ENCODE peak calls at places on chromosome 12, in eight cellular contexts. T, X, K, Z, R, D, L and Q are unnamed samples.

GRCh38 chr12:121314441-121314840 is 17.9 kb upstream of the CAMKK2 start:
- DNase-seq in T (no peak), X (no peak), K (no peak), Z (no peak), R (no peak), D (no peak), L (peak), Q (no peak)

GRCh38 chr12:95085612-95086011 is 12.2 kb upstream of the NR2C1 start:
- DNase-seq in T (no peak), X (no peak), K (no peak), Z (no peak), R (no peak), D (no peak), L (no peak), Q (no peak)

GRCh38 chr12:111150476-111150875 is 218.4 kb downstream of the PHETA1 start:
- DNase-seq in T (no peak), X (no peak), K (no peak), Z (no peak), R (no peak), D (no peak), L (no peak), Q (no peak)

GRCh38 chr12:87509233-87509820 is 519.9 kb downstream of the C12orf50 start:
- DNase-seq in T (no peak), X (no peak), K (no peak), Z (no peak), R (peak), D (no peak), L (no peak), Q (no peak)

GRCh38 chr12:95549392-95550084 is 1.7 kb downstream of the USP44 start:
- DNase-seq in T (no peak), X (no peak), K (no peak), Z (no peak), R (no peak), D (no peak), L (no peak), Q (no peak)

GRCh38 chr12:91722072-91722471 is 423.6 kb downstream of the BTG1 start:
- DNase-seq in T (no peak), X (no peak), K (no peak), Z (no peak), R (peak), D (no peak), L (no peak), Q (no peak)

GRCh38 chr12:80045594-80045993 is 53.7 kb upstream of the OTOGL start:
- DNase-seq in T (no peak), X (no peak), K (no peak), Z (no peak), R (peak), D (no peak), L (no peak), Q (no peak)

GRCh38 chr12:90729741-90730140 is 225.2 kb downstream of the CCER1 start:
- DNase-seq in T (no peak), X (no peak), K (no peak), Z (no peak), R (peak), D (no peak), L (peak), Q (no peak)

GRCh38 chr12:132117558-132117875 is 26.6 kb downstream of the DDX51 start:
- DNase-seq in T (no peak), X (no peak), K (no peak), Z (no peak), R (no peak), D (no peak), L (no peak), Q (peak)

GRCh38 chr12:114812858-114813761 is 129.1 kb upstream of the TBX3 start:
- DNase-seq in T (no peak), X (peak), K (peak), Z (no peak), R (peak), D (peak), L (no peak), Q (no peak)

GRCh38 chr12:68508536-68509050 is 102.1 kb upstream of the RAP1B start:
- DNase-seq in T (no peak), X (no peak), K (no peak), Z (no peak), R (no peak), D (no peak), L (no peak), Q (no peak)

GRCh38 chr12:79128956-79129355 is 264.4 kb downstream of the SYT1 start:
- DNase-seq in T (no peak), X (no peak), K (no peak), Z (no peak), R (no peak), D (no peak), L (no peak), Q (no peak)

GRCh38 chr12:93582351-93582750 is 9.9 kb downstream of the SOCS2 start:
- DNase-seq in T (no peak), X (no peak), K (no peak), Z (no peak), R (no peak), D (no peak), L (no peak), Q (no peak)

GRCh38 chr12:74747305-74747704 is 209.7 kb downstream of the ATXN7L3B start:
- DNase-seq in T (no peak), X (no peak), K (peak), Z (no peak), R (peak), D (no peak), L (no peak), Q (no peak)

GRCh38 chr12:122793685-122794106 is 19.3 kb downstream of the CCDC62 start:
- DNase-seq in T (no peak), X (peak), K (peak), Z (peak), R (peak), D (peak), L (no peak), Q (no peak)

GRCh38 chr12:50986961-50987737 is 34.8 kb downstream of the HIGD1C start:
- DNase-seq in T (peak), X (peak), K (no peak), Z (peak), R (peak), D (no peak), L (no peak), Q (no peak)

GRCh38 chr12:101563197-101563596 is 31.6 kb upstream of the MYBPC1 start:
- DNase-seq in T (no peak), X (no peak), K (no peak), Z (no peak), R (peak), D (no peak), L (no peak), Q (no peak)

GRCh38 chr12:80937391-80938238 is at the start of gene LIN7A:
- DNase-seq in T (peak), X (no peak), K (peak), Z (peak), R (no peak), D (peak), L (peak), Q (peak)

GRCh38 chr12:130838951-130839769 is at the start of gene STX2:
- DNase-seq in T (peak), X (peak), K (peak), Z (peak), R (peak), D (peak), L (peak), Q (peak)

GRCh38 chr12:43621262-43621661 is 69.3 kb upstream of the ADAMTS20 start:
- DNase-seq in T (no peak), X (no peak), K (no peak), Z (no peak), R (no peak), D (no peak), L (no peak), Q (no peak)

GRCh38 chr12:31482816-31483215 is 108.1 kb downstream of the DENND5B start:
- DNase-seq in T (no peak), X (no peak), K (no peak), Z (no peak), R (no peak), D (no peak), L (peak), Q (no peak)